ENCODE peak calls at places on chromosomes 5 and 9, in four cellular contexts. J is body of pancreas, W is A549, P is stomach. O is an unnamed sample.

GRCh38 chr9:115604831-115605483 is 487.0 kb upstream of the TNC start:
- DNase-seq in J (no peak), W (peak; percentile 26), P (no peak), O (no peak)

GRCh38 chr9:92003308-92004044 is 53.4 kb upstream of the ROR2 start:
- DNase-seq in J (no peak), W (no peak), P (no peak), O (no peak)

GRCh38 chr5:33072700-33073099 is 361.6 kb downstream of the NPR3 start:
- DNase-seq in J (no peak), W (no peak), P (no peak), O (no peak)

GRCh38 chr9:126915281-126915816 is 767 bp downstream of the RALGPS1 start:
- DNase-seq in J (peak; percentile 97), W (no peak), P (peak; percentile 95), O (peak; percentile 17)

GRCh38 chr5:59174248-59174844 is 591.5 kb downstream of the RAB3C start:
- DNase-seq in J (peak; percentile 24), W (peak; percentile 88), P (no peak), O (no peak)

GRCh38 chr5:68450245-68450852 is 234.8 kb downstream of the PIK3R1 start:
- DNase-seq in J (no peak), W (no peak), P (no peak), O (no peak)

GRCh38 chr9:81861644-81862043 is 66.6 kb upstream of the SPATA31D4 start:
- DNase-seq in J (no peak), W (no peak), P (no peak), O (no peak)

GRCh38 chr5:136077046-136077445 is 48.3 kb downstream of the TGFBI start:
- DNase-seq in J (no peak), W (no peak), P (no peak), O (no peak)

GRCh38 chr9:12604154-12604825 is 88.9 kb upstream of the TYRP1 start:
- DNase-seq in J (no peak), W (peak; percentile 5), P (no peak), O (peak; percentile 17)

GRCh38 chr9:71270554-71270953 is 149.1 kb upstream of the TRPM3 start:
- DNase-seq in J (no peak), W (no peak), P (no peak), O (no peak)

GRCh38 chr5:139711852-139712171 is 63.7 kb downstream of the CXXC5 start:
- DNase-seq in J (peak; percentile 43), W (no peak), P (no peak), O (no peak)

GRCh38 chr9:110521211-110521610 is 58.3 kb downstream of the SVEP1 start:
- DNase-seq in J (no peak), W (no peak), P (no peak), O (no peak)

GRCh38 chr5:8650197-8650596 is 781.2 kb downstream of the MTRR start:
- DNase-seq in J (no peak), W (no peak), P (no peak), O (no peak)

GRCh38 chr9:121055642-121056143 is 5.6 kb upstream of the C5 start:
- DNase-seq in J (peak; percentile 81), W (peak; percentile 74), P (no peak), O (peak; percentile 24)

GRCh38 chr5:119420173-119420572 is 32.1 kb upstream of the HSD17B4 start:
- DNase-seq in J (no peak), W (no peak), P (peak; percentile 59), O (no peak)

GRCh38 chr5:122492675-122493074 is 180.6 kb downstream of the SNCAIP start:
- DNase-seq in J (no peak), W (peak; percentile 24), P (no peak), O (no peak)

GRCh38 chr5:124979174-124979573 is 232.7 kb upstream of the ZNF608 start:
- DNase-seq in J (no peak), W (peak; percentile 32), P (no peak), O (no peak)

GRCh38 chr5:150763023-150763793 is 4.4 kb upstream of the DCTN4 start:
- DNase-seq in J (peak; percentile 61), W (peak; percentile 19), P (peak; percentile 47), O (peak; percentile 90)

GRCh38 chr5:179387151-179388110 is 42.2 kb upstream of the ADAMTS2 start:
- DNase-seq in J (no peak), W (no peak), P (no peak), O (peak; percentile 18)

GRCh38 chr9:37998881-37999311 is 70.1 kb downstream of the SHB start:
- DNase-seq in J (no peak), W (no peak), P (no peak), O (no peak)

GRCh38 chr5:137751869-137752491 is 2.2 kb downstream of the HNRNPA0 start:
- DNase-seq in J (peak; percentile 37), W (peak; percentile 78), P (no peak), O (peak; percentile 65)

GRCh38 chr5:156359452-156359851 is 32.5 kb downstream of the SGCD start:
- DNase-seq in J (no peak), W (no peak), P (no peak), O (no peak)

GRCh38 chr5:15131909-15132308 is 260.3 kb upstream of the ANKH start:
- DNase-seq in J (no peak), W (no peak), P (no peak), O (no peak)

GRCh38 chr5:69454460-69455249 is 37.9 kb upstream of the OCLN start:
- DNase-seq in J (peak; percentile 41), W (no peak), P (peak; percentile 23), O (no peak)

GRCh38 chr9:133960568-133961129 is 31.5 kb downstream of the VAV2 start:
- DNase-seq in J (peak; percentile 65), W (no peak), P (peak; percentile 50), O (peak; percentile 82)

GRCh38 chr9:2418619-2419018 is 203.0 kb upstream of the VLDLR start:
- DNase-seq in J (no peak), W (no peak), P (no peak), O (no peak)

GRCh38 chr9:32350682-32351081 is 33.8 kb upstream of the ACO1 start:
- DNase-seq in J (no peak), W (peak; percentile 42), P (no peak), O (no peak)

GRCh38 chr5:153797484-153797883 is 241.2 kb downstream of the FAM114A2 start:
- DNase-seq in J (no peak), W (no peak), P (no peak), O (no peak)

DNA sequence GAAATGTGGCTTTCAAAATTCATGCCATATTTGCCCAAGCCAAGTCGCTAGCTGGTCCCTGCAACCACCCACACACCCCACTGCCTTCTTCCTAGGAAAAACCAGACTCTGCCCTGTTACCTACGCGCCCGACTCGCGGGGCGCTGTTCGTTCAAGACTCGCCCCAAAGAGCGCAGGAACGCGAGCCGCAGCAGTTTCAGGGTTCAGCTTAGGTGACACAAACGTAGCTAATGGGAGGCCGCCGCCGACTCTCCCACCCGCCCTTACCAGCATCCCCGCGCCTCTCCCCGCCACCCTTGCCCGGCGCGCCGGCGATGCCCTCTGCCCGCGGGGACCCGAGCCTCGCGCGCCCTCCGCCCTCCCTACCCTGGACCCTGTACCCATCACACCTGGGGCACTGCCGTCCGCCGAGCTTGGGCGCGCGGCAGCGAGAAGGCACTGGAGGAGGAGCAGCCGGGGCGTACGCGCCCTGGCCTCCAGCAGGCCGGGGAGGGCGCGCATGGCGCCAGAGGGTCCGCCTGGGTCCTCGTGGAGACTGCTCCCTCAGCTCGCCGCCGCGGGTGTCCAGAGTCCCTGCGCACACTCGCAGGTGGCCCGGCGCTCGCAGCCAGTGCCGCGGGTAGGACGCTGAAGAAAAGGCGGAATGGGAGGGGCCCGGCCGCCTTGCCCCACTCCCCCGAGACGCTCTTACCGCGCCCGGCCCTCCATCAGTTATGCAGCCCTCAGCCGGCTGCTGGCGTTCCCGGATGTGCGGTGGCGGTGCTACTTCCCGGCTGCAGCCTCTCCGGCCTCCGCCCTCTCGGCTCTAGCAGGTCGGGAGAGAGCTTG is at the start of gene EMB:
- DNase-seq in J (peak; percentile 49), W (peak; percentile 63), P (peak; percentile 66), O (peak; percentile 78)
- TF ChIP-seq POLR2A in J (no peak), W (peak; percentile 27), P (no peak), O (no peak)

GRCh38 chr5:160260881-160261815 is 31.8 kb downstream of the FABP6 start:
- DNase-seq in J (no peak), W (peak; percentile 34), P (peak; percentile 74), O (peak; percentile 70)

GRCh38 chr5:160262151-160262550 is 32.8 kb downstream of the FABP6 start:
- DNase-seq in J (no peak), W (no peak), P (no peak), O (no peak)

GRCh38 chr5:160260006-160260775 is 30.9 kb downstream of the FABP6 start:
- DNase-seq in J (no peak), W (no peak), P (no peak), O (no peak)

GRCh38 chr5:160263326-160263850 is 34.1 kb downstream of the FABP6 start:
- DNase-seq in J (no peak), W (no peak), P (no peak), O (no peak)

DNA sequence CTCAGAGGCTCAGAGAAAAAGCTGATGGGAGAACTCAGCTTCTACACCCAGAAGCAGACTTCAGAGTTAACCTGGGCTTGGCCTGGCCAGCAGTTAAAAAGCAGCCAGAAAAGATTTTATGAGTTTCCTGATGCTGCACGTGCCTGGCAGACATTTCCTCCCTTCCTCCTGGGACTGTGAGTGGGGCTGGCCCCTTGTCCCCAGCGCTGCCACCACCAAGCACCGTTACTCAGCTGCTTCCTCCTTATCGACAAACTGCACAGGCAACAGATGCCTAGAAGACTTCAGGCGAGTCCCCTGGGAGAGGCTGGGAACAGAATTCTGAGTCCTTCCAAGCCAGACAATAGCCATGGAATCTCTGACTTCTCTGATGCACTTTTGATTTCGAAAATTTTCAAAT is 33.4 kb downstream of the FABP6 start:
- DNase-seq in J (no peak), W (no peak), P (no peak), O (no peak)
- H3K27ac ChIP-seq in J (no peak overlapping the region), W (no peak overlapping the region), P (peak overlapping the region; percentile 3), O (no peak overlapping the region)

DNA sequence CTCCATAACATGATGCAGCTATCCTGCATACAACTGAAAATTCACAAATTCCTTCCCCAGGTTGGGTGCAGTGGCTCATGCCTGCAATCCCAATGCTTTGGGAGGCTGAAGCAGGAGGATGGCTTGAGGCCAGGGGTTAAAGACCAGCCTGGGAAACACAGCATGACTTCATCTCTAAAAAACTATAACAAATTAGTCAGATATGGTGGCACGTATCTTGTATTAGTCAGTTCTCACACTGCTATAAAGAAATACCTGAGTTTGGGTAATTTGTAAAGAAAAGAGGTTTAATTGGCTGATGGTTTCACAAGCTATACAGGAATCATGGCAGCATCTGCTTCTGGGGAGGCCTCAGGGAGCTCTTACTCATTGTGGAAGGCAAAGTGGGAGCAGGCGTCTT is 56.4 kb upstream of the DAPK1 start:
- DNase-seq in J (no peak), W (no peak), P (no peak), O (no peak)
- H3K4me1 ChIP-seq in J (no peaks in the 10 kb centered on the region), W (peaks cover 2% of the 10 kb centered on the region), P (no peaks in the 10 kb centered on the region), O (no peaks in the 10 kb centered on the region)

GRCh38 chr5:36688722-36689121 is 82.3 kb downstream of the SLC1A3 start:
- DNase-seq in J (no peak), W (peak; percentile 34), P (no peak), O (no peak)

GRCh38 chr5:36691241-36691640 is 84.8 kb downstream of the SLC1A3 start:
- DNase-seq in J (no peak), W (no peak), P (no peak), O (no peak)

GRCh38 chr5:36690041-36690941 is 83.9 kb downstream of the SLC1A3 start:
- DNase-seq in J (peak; percentile 81), W (peak; percentile 79), P (peak; percentile 82), O (peak; percentile 82)

GRCh38 chr5:36686881-36687280 is 80.5 kb downstream of the SLC1A3 start:
- DNase-seq in J (no peak), W (no peak), P (no peak), O (no peak)

DNA sequence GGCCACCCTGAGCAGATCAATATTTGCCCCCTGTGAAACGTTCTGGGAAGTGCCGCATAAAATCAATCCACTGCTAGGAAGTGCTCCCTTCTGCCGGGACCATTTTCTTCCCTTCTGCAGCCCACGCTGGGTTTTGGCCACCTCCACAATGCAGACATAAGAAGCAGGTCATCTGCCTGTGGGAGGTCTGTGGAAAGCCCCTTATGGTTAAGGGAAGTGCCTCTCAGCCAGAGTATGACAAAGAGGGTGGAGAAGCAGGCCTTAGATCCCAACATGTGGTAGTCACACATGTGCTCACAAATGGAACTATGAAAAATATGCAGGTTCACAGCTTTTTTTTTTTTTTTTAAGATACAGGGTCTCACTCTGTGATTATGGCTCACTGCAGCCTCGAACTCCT is 82.8 kb downstream of the SLC1A3 start:
- DNase-seq in J (no peak), W (no peak), P (no peak), O (no peak)
- TF ChIP-seq POLR2A in J (no peak), W (no peak), P (no peak), O (no peak)

O was measured in adrenal gland.